ENCODE peak calls at places on chromosomes 6 and 20, in five cellular contexts. A is sigmoid colon, O is ovary, L is IMR-90, V is K562. J is an unnamed sample.

GRCh38 chr6:3308106-3308505 is 49.4 kb downstream of the PSMG4 start:
- DNase-seq in L (no peak), O (no peak), A (peak; percentile 29), V (no peak), J (no peak)

GRCh38 chr6:33375143-33375649 is 16.4 kb upstream of the KIFC1 start:
- DNase-seq in A (peak; percentile 93), V (no peak), O (peak; percentile 86), L (peak; percentile 84), J (peak; percentile 92)

GRCh38 chr6:549901-550300 is 107.0 kb downstream of the HUS1B start:
- DNase-seq in V (no peak), O (no peak), L (no peak), A (no peak), J (no peak)

GRCh38 chr6:52253494-52253893 is 9.2 kb upstream of the IL17F start:
- DNase-seq in V (no peak), L (no peak), O (no peak), A (no peak), J (no peak)

GRCh38 chr6:166942393-166943168 is 13.8 kb downstream of the RNASET2 start:
- DNase-seq in L (peak; percentile 46), O (no peak), A (no peak), V (peak; percentile 90), J (no peak)

GRCh38 chr6:109296305-109296915 is 85.9 kb downstream of the CD164 start:
- DNase-seq in V (no peak), L (no peak), A (no peak), O (no peak), J (no peak)

GRCh38 chr20:44805991-44806729 is 4.2 kb downstream of the RIMS4 start:
- DNase-seq in V (peak; percentile 10), L (peak; percentile 25), A (peak; percentile 77), O (peak; percentile 67), J (peak; percentile 60)

GRCh38 chr6:106973018-106973840 is 1.3 kb downstream of the CD24 start:
- DNase-seq in V (no peak), A (no peak), L (no peak), O (no peak), J (no peak)

DNA sequence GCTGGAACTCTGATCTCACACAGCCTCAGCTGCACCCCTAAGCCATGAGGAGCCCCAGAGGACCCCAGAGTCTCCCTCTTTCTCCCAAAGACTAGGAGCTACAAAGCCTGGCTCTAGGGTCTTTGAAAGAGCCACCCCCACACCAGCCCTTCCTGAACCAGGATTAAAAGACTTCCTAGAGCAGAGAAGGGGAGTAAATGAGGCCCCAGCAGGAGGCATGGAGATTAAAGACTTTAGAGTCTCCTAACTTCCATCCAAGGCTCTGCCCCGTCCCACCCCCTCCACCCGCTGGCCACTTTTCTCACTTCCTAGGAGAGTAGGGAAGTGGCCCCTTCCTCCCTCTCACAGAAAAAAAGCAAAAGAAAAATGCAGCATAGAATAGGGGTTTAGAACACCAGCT is 1.7 kb downstream of the PREX1 start:
- DNase-seq in O (no peak), L (no peak), A (no peak), V (no peak), J (no peak)
- TF ChIP-seq POLR2A in O (no peak), L (no peak), A (no peak), V (no peak), J (no peak)

GRCh38 chr6:87504440-87504839 is 31.7 kb downstream of the SLC35A1 start:
- DNase-seq in L (peak; percentile 32), A (no peak), O (no peak), V (no peak), J (no peak)
- H3K27ac ChIP-seq in L (no peak overlapping the region), A (no peak overlapping the region), O (no peak overlapping the region), V (no peak overlapping the region), J (no peak overlapping the region)

GRCh38 chr20:53581444-53582311 is 12.0 kb downstream of the ZNF217 start:
- DNase-seq in V (no peak), L (no peak), A (no peak), O (peak; percentile 31), J (no peak)

GRCh38 chr20:53579581-53580375 is 13.9 kb downstream of the ZNF217 start:
- DNase-seq in A (no peak), O (no peak), V (peak; percentile 37), L (peak; percentile 60), J (no peak)

GRCh38 chr20:53579266-53579580 is 14.4 kb downstream of the ZNF217 start:
- DNase-seq in O (no peak), V (no peak), A (no peak), L (no peak), J (no peak)

GRCh38 chr20:53578492-53579222 is 15.0 kb downstream of the ZNF217 start:
- DNase-seq in L (peak; percentile 89), A (no peak), O (peak; percentile 56), V (peak; percentile 91), J (no peak)

GRCh38 chr20:53580376-53581111 is 13.1 kb downstream of the ZNF217 start:
- DNase-seq in O (no peak), A (no peak), V (no peak), L (no peak), J (no peak)
- H3K36me3 ChIP-seq in O (no peaks in the 10 kb centered on the region), A (peaks cover 31% of the 10 kb centered on the region), V (peaks cover 81% of the 10 kb centered on the region), L (peaks cover 45% of the 10 kb centered on the region), J (peaks cover 21% of the 10 kb centered on the region)

DNA sequence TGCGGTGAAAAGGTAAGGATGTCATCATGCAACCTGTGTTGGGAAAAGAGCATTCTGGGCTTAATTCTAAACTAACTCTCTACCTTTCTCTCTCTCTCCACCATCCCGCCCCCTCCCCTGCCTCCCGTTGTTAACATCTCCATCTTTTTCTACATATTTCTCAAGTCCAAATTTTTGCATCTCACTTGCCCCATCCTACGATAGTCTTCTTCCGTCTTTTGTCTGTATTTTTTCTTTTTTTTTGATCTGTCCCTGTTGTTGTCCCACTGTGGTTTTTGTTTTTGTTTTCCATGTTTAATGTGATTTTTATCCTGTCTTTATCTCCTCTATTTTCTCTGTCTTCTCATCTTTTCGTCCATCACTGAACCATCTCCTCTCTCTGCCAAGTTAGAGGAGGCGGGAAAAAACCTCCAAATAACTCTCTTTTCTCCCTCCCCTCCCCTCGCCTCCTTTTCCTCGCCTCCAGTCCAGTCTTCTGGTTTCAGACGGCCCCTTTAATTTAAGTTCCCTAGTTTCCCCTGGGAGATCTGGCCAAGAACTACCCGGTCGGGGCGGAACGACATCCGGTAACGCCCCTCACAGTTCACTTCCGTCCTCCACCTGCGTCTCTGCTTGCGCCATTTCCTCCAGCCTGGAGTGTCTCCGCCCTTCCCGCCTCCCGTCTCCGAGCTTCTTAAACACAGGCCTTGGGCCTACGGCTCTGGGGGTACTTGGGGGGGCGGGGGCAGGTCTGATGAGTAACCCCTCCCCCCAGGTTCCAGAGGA is at the start of gene NFKBIL1:
- DNase-seq in V (peak; percentile 100), L (peak; percentile 98), A (peak; percentile 99), O (peak; percentile 94), J (peak; percentile 94)
- TF ChIP-seq POLR2A in V (peak; percentile 71), L (peak; percentile 87), A (peak; percentile 44), O (peak; percentile 63), J (peak; percentile 74)

GRCh38 chr20:63898882-63899558 is 4.1 kb downstream of the DNAJC5 start:
- DNase-seq in L (no peak), V (peak; percentile 45), A (no peak), O (no peak), J (no peak)
- H3K27ac ChIP-seq in L (no peak overlapping the region), V (no peak overlapping the region), A (no peak overlapping the region), O (no peak overlapping the region), J (no peak overlapping the region)

GRCh38 chr20:47571426-47571825 is 69.7 kb downstream of the NCOA3 start:
- DNase-seq in V (no peak), L (no peak), A (no peak), O (no peak), J (no peak)
- H3K36me3 ChIP-seq in V (no peaks in the 10 kb centered on the region), L (peaks cover 2% of the 10 kb centered on the region), A (peaks cover 7% of the 10 kb centered on the region), O (no peaks in the 10 kb centered on the region), J (peaks cover 37% of the 10 kb centered on the region)

GRCh38 chr6:12014027-12014872 is 2.1 kb downstream of the HIVEP1 start:
- DNase-seq in A (no peak), O (no peak), V (peak; percentile 53), L (peak; percentile 90), J (no peak)

GRCh38 chr6:12011276-12012112 is 618 bp upstream of the HIVEP1 start:
- DNase-seq in O (peak; percentile 97), A (peak; percentile 99), V (peak; percentile 99), L (peak; percentile 96), J (peak; percentile 96)

GRCh38 chr6:12012231-12012565 is at the start of gene HIVEP1:
- DNase-seq in A (peak; percentile 71), V (peak; percentile 50), O (peak; percentile 66), L (no peak), J (no peak)

GRCh38 chr6:12013368-12013617 is 1.2 kb downstream of the HIVEP1 start:
- DNase-seq in V (no peak), O (no peak), L (no peak), A (no peak), J (no peak)

GRCh38 chr6:12012566-12013367 is 655 bp downstream of the HIVEP1 start:
- DNase-seq in O (peak; percentile 73), V (peak; percentile 67), A (peak; percentile 84), L (peak; percentile 95), J (no peak)
- TF ChIP-seq POLR2A in O (no peak), V (peak; percentile 32), A (peak; percentile 22), L (peak; percentile 90), J (no peak)

GRCh38 chr6:56689663-56690062 is 47.0 kb upstream of the DST start:
- DNase-seq in V (no peak), O (no peak), A (no peak), L (no peak), J (no peak)

GRCh38 chr6:56691201-56691595 is 48.5 kb upstream of the DST start:
- DNase-seq in A (no peak), O (no peak), L (no peak), V (no peak), J (no peak)

GRCh38 chr6:56689114-56689513 is 46.4 kb upstream of the DST start:
- DNase-seq in L (no peak), A (no peak), O (no peak), V (no peak), J (no peak)

GRCh38 chr6:56692586-56693245 is 50.0 kb upstream of the DST start:
- DNase-seq in A (no peak), V (no peak), L (peak; percentile 78), O (no peak), J (no peak)

GRCh38 chr6:56690519-56691200 is 48.0 kb upstream of the DST start:
- DNase-seq in A (no peak), V (no peak), O (no peak), L (peak; percentile 81), J (no peak)
- H3K27ac ChIP-seq in A (peak overlapping the region; percentile 81), V (no peak overlapping the region), O (no peak overlapping the region), L (peak overlapping the region; percentile 92), J (no peak overlapping the region)